ENCODE peak calls at places on chromosomes 11 and 22, in seven cellular contexts. M is AG10803, N is endothelial cell, L is cardiac fibroblast, U is DND-41, E is D721Med, S is neural crest cell. V is an unnamed sample.
A peak's percentile ranks its signal among the peaks of the same experiment; 100 is the strongest.

GRCh38 chr11:70625921-70626518 is 227.7 kb downstream of the CTTN start:
- DNase-seq in E (no peak), M (no peak), L (no peak), N (peak; percentile 43), U (no peak), S (no peak), V (no peak)

GRCh38 chr11:122998727-122999370 is 17.2 kb upstream of the BSX start:
- DNase-seq in S (no peak), N (no peak), M (no peak), L (peak; percentile 28), E (no peak), U (no peak), V (no peak)

GRCh38 chr11:10909141-10909883 is 51.5 kb upstream of the ZBED5 start:
- DNase-seq in L (peak; percentile 45), U (no peak), E (no peak), N (no peak), M (peak; percentile 48), S (no peak), V (no peak)

GRCh38 chr11:76371170-76371569 is 9.8 kb downstream of the THAP12 start:
- DNase-seq in U (no peak), N (no peak), M (peak; percentile 50), S (no peak), L (peak; percentile 87), E (no peak), V (no peak)

GRCh38 chr11:62501432-62501891 is 45.1 kb downstream of the AHNAK start:
- DNase-seq in L (no peak), E (no peak), S (no peak), N (no peak), M (peak; percentile 87), U (no peak), V (no peak)

GRCh38 chr22:23203452-23204124 is 23.3 kb downstream of the BCR start:
- DNase-seq in U (no peak), L (no peak), N (no peak), E (no peak), M (no peak), S (no peak), V (no peak)

GRCh38 chr11:12066056-12066798 is 44.2 kb upstream of the MICAL2 start:
- DNase-seq in S (no peak), U (no peak), E (no peak), N (no peak), M (peak; percentile 96), L (peak; percentile 99), V (no peak)

GRCh38 chr22:30186048-30186447 is 60.5 kb downstream of the LIF start:
- DNase-seq in N (no peak), L (no peak), S (no peak), M (no peak), U (no peak), E (no peak), V (no peak)

GRCh38 chr22:24434472-24435322 is 7.3 kb downstream of the ADORA2A start:
- DNase-seq in U (peak; percentile 88), S (no peak), N (no peak), E (peak; percentile 15), M (no peak), L (peak; percentile 69), V (peak; percentile 77)

GRCh38 chr11:65615950-65616574 is 486 bp downstream of the PCNX3 start:
- DNase-seq in S (no peak), M (no peak), N (peak; percentile 60), L (peak; percentile 17), U (peak; percentile 62), E (no peak), V (no peak)

GRCh38 chr11:112504056-112504455 is 243.4 kb upstream of the PLET1 start:
- DNase-seq in E (no peak), L (no peak), N (no peak), M (peak; percentile 41), U (no peak), S (no peak), V (no peak)

GRCh38 chr11:61971177-61972111 is 4.0 kb upstream of the FTH1 start:
- DNase-seq in E (peak; percentile 9), L (peak; percentile 100), N (peak; percentile 61), U (peak; percentile 92), M (peak; percentile 99), S (peak; percentile 71), V (peak; percentile 22)

GRCh38 chr11:129442171-129442570 is 66.5 kb downstream of the BARX2 start:
- DNase-seq in N (no peak), S (no peak), M (no peak), L (no peak), E (no peak), U (no peak), V (no peak)

GRCh38 chr11:87432006-87432405 is 394.3 kb downstream of the TMEM135 start:
- DNase-seq in M (peak; percentile 94), U (no peak), L (peak; percentile 52), E (no peak), N (no peak), S (no peak), V (no peak)

GRCh38 chr11:10619281-10619680 is 50.8 kb upstream of the LYVE1 start:
- DNase-seq in L (no peak), S (no peak), M (no peak), U (no peak), E (no peak), N (no peak), V (no peak)

GRCh38 chr22:37704645-37705044 is 7.8 kb downstream of the TRIOBP start:
- DNase-seq in L (no peak), U (no peak), E (no peak), N (no peak), S (no peak), M (no peak), V (no peak)
- TF ChIP-seq CTCF in L (no peak), U (no peak), E (no peak), N (no peak), S (no peak), M (no peak), V (no peak)

GRCh38 chr11:4863893-4864292 is 14.9 kb upstream of the OR51S1 start:
- DNase-seq in U (no peak), E (no peak), N (no peak), S (no peak), M (no peak), L (no peak), V (no peak)

GRCh38 chr11:4862447-4863236 is 13.6 kb upstream of the OR51S1 start:
- DNase-seq in U (no peak), S (no peak), L (no peak), E (no peak), M (no peak), N (no peak), V (no peak)

DNA sequence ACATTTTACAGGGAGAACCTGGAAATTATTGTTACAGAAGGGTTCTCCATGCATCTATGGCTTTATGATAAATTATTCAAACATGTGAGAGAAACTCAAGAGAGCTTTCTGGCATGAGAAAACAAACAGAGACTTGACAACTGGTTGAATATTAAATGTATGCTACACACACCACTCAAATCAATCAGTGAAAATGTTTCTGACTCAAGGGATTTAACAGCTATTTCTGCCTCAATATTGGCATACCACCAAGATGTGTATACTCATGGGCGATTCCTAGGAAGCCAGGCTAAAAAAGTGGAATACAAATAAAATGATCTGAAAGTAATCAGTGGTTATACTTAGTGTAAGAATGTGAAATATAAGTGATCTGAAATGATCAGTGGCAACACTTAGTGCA is 15.8 kb upstream of the OR51T1 start:
- DNase-seq in L (no peak), M (no peak), U (no peak), E (no peak), N (no peak), S (no peak), V (no peak)
- TF ChIP-seq CTCF in L (no peak), M (no peak), U (no peak), E (no peak), N (no peak), S (no peak), V (no peak)

GRCh38 chr22:31897842-31898241 is 46.5 kb upstream of the YWHAH start:
- DNase-seq in U (no peak), E (no peak), L (no peak), S (no peak), M (peak; percentile 49), N (no peak), V (no peak)
- TF ChIP-seq CTCF in U (no peak), E (no peak), L (no peak), S (no peak), M (no peak), N (no peak), V (no peak)

GRCh38 chr11:117544431-117544830 is 216.8 kb downstream of the CEP164 start:
- DNase-seq in S (no peak), N (no peak), E (no peak), U (no peak), M (no peak), L (no peak), V (no peak)
- TF ChIP-seq CTCF in S (no peak), N (no peak), E (no peak), U (no peak), M (no peak), L (no peak), V (no peak)

V was measured in activated B cell treated with CpG ODN at 0.5 μM for 24 hours.